ENCODE peak calls at places on chromosomes 1 and 21, in four cellular contexts. N is glutamatergic neuron, J is lower leg skin, O is GM23338. Y is an unnamed sample.

GRCh38 chr1:94095744-94096469 is 25.0 kb downstream of the ABCA4 start:
- DNase-seq in N (no peak), J (no peak), O (no peak), Y (no peak)

GRCh38 chr1:67713071-67713806 is 28.2 kb downstream of the GADD45A start:
- DNase-seq in N (no peak), J (no peak), O (no peak), Y (no peak)

GRCh38 chr21:33801424-33802405 is 113.9 kb downstream of the ATP5PO start:
- DNase-seq in N (no peak), J (peak), O (peak), Y (no peak)

GRCh38 chr1:100400332-100400933 is 48.1 kb downstream of the CDC14A start:
- DNase-seq in N (no peak), J (peak), O (peak), Y (peak)

GRCh38 chr1:232950919-232951579 is 638 bp downstream of the NTPCR start:
- DNase-seq in N (no peak), J (no peak), O (peak), Y (no peak)

GRCh38 chr1:162627662-162628296 is 4.5 kb upstream of the DDR2 start:
- DNase-seq in N (no peak), J (no peak), O (peak), Y (no peak)

GRCh38 chr1:2099871-2100774 is 49.9 kb downstream of the PRKCZ start:
- DNase-seq in N (peak), J (no peak), O (no peak), Y (no peak)

GRCh38 chr1:109490029-109490933 is 3.6 kb upstream of the CYB561D1 start:
- DNase-seq in N (peak), J (peak), O (peak), Y (peak)

GRCh38 chr21:20627594-20627993 is 370.6 kb upstream of the NCAM2 start:
- DNase-seq in N (no peak), J (no peak), O (peak), Y (no peak)

GRCh38 chr1:245153081-245153644 is 1.6 kb upstream of the KIF26B start:
- DNase-seq in N (peak), J (peak), O (peak), Y (peak)

GRCh38 chr1:114715952-114716303 is 643 bp downstream of the NRAS start:
- DNase-seq in N (no peak), J (no peak), O (no peak), Y (no peak)

GRCh38 chr1:27382950-27383627 is at the start of gene CD164L2:
- DNase-seq in N (peak), J (peak), O (peak), Y (no peak)

GRCh38 chr1:91273875-91274274 is 130.8 kb downstream of the HFM1 start:
- DNase-seq in N (no peak), J (no peak), O (no peak), Y (no peak)

GRCh38 chr21:36134820-36135390 is at the start of gene CBR3:
- DNase-seq in N (peak), J (peak), O (peak), Y (peak)

GRCh38 chr1:24900486-24900849 is 29.6 kb downstream of the RUNX3 start:
- DNase-seq in N (no peak), J (no peak), O (no peak), Y (no peak)

GRCh38 chr1:9894115-9894514 is 16.0 kb downstream of the CTNNBIP1 start:
- DNase-seq in N (no peak), J (no peak), O (no peak), Y (no peak)

DNA sequence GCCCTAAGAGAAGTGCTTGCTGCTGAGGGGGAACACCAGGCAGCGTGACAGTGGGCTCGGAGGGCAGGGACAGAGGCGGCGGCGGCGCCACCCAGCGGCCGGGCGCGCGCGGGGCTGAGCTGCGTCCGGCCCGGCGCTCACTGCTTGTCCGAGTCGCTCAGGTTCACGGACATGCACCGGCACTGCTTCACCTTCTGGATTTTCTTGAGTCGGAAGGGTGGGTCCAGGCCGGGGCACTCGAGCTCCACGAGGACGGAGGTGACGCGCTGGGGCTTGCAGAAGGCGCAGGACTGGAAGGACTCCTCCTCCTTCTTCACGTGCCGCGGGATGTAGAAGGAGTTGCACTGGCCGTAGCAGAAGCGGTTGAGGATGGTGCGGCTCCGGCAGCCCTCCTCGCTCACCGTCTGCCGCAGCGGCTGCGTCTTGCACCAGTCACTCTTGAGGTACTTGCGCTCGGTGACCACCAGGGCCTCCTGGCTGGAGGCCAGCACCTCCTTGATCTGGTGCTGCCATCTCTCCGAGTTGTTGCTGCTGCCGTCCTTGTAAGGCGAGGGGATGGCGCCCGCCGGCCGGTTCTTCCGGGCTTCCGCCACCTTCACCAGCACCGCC is 119.0 kb downstream of the GREM2 start:
- DNase-seq in N (peak), J (no peak), O (peak), Y (peak)
- TF ChIP-seq CTCF in N (peak), J (no peak), O (peak), Y (peak)

GRCh38 chr1:46132529-46133180 is at the start of gene PIK3R3:
- DNase-seq in N (peak), J (peak), O (peak), Y (peak)
- TF ChIP-seq CTCF in N (no peak), J (no peak), O (no peak), Y (no peak)

DNA sequence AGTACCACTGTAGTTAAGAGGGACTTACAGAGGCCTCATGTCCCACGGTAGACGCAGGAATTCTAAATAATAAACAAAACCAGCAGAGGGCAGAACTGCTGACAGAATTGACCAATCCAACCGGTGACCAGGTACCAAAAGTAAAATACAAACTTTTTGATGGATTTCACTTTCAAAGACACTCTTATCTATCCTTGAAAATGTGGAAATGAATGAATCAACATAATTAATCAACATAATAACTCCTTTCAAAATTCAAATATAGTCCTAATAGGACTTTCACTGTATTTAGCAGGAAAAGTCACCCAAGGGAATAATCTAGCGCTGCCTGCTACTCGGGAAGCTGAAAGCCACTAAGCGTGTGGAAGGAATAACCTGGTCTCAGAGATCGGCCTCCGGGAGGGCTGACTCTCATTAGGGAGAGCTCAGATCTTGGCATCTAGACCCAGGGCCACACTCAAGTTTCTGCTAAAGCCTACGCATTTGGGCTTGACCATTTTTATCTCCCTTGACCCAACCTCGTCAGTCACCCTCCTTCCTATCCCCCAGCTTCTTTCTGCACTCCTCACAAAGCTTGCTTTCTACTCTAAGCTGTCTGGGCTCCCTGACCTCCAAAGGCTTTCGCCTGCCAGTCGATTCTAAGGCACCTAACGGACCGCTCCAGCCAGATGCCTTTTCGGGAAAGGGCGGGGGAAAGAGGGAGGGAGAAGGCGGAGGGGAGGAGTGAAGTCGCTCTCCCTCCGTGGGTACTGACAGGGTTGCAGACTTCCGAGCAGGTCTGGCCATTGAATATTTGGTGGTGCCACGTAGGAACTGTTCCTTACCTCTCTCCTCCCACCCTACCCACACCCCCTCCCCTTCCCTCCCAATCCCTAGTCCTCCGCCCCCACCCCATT is 1.6 kb downstream of the COL11A1 start:
- DNase-seq in N (peak), J (no peak), O (peak), Y (peak)
- TF ChIP-seq CTCF in N (peak), J (no peak), O (peak), Y (peak)

GRCh38 chr1:186536272-186536905 is 75.5 kb upstream of the PDC start:
- DNase-seq in N (no peak), J (no peak), O (no peak), Y (no peak)
- TF ChIP-seq CTCF in N (no peak), J (no peak), O (no peak), Y (no peak)